ENCODE peak calls at places on chromosomes 16 and 17, in six cellular contexts. L, G, O, S, X and J are unnamed samples.

GRCh38 chr17:27549251-27549919 is 81.6 kb upstream of the LGALS9 start:
- DNase-seq in S (no peak), G (no peak), O (no peak), L (no peak), X (no peak), J (no peak)

GRCh38 chr17:17722081-17722905 is 41.0 kb downstream of the RAI1 start:
- DNase-seq in O (peak), S (no peak), X (no peak), G (peak), L (peak), J (peak)

GRCh38 chr17:329794-330420 is 22.7 kb downstream of the RPH3AL start:
- DNase-seq in G (no peak), X (no peak), S (no peak), O (no peak), L (no peak), J (no peak)

GRCh38 chr16:73191111-73192046 is 143.5 kb upstream of the ZFHX3 start:
- DNase-seq in O (no peak), X (no peak), L (no peak), G (no peak), S (no peak), J (no peak)

GRCh38 chr17:77531641-77532040 is 390.9 kb downstream of the SEC14L1 start:
- DNase-seq in L (no peak), X (no peak), O (no peak), G (no peak), S (no peak), J (no peak)

GRCh38 chr16:69131167-69131748 is 1.1 kb downstream of the CHTF8 start:
- DNase-seq in X (no peak), G (no peak), L (peak), S (peak), O (peak), J (peak)

GRCh38 chr17:73271078-73271477 is 9.4 kb upstream of the CPSF4L start:
- DNase-seq in O (no peak), L (no peak), S (no peak), X (no peak), G (no peak), J (no peak)

GRCh38 chr17:32487460-32488176 is 825 bp downstream of the CDK5R1 start:
- DNase-seq in X (peak), S (peak), O (no peak), L (no peak), G (no peak), J (no peak)

GRCh38 chr16:64417711-64418227 is 704.1 kb downstream of the CDH11 start:
- DNase-seq in X (no peak), O (no peak), S (no peak), G (no peak), L (peak), J (peak)

GRCh38 chr17:49224198-49224996 is 6.2 kb downstream of the PHOSPHO1 start:
- DNase-seq in S (no peak), O (peak), X (no peak), L (no peak), G (peak), J (peak)

GRCh38 chr17:78812849-78813248 is 27.8 kb downstream of the USP36 start:
- DNase-seq in X (no peak), G (no peak), S (no peak), O (no peak), L (no peak), J (no peak)
- H3K27ac ChIP-seq in X (no peak), G (no peak), S (no peak), O (no peak), L (no peak), J (no peak)

GRCh38 chr16:17386229-17386628 is 84.5 kb downstream of the XYLT1 start:
- DNase-seq in X (no peak), G (no peak), L (no peak), O (no peak), S (peak), J (no peak)
- H2AFZ ChIP-seq in X (no peak), G (no peak), L (no peak), O (no peak), S (no peak), J (no peak)

DNA sequence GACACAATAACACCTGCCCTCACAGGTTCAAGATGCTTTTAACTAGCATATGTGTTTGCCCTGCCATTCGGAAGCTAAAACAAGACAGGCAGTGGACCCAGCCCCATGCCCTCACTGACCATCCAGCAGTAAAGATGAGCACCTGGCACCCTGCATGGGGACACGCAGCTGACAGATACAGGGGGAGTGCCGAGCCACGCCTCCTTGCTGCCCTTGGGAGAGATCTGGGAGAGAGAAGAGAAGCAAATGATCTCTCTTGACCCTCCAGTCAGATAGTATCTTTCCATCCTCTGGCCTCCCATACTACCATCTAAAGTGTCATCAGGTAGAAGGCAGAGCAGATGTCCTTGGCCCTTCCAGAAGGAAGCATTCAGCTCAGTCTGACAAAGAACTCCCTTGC is 40.6 kb upstream of the MYOCD start:
- DNase-seq in G (no peak), L (no peak), O (peak), X (no peak), S (no peak), J (no peak)
- H2BK5ac ChIP-seq in G (peak), L (peak), O (no peak), X (peak), S (no peak), J (no peak)

DNA sequence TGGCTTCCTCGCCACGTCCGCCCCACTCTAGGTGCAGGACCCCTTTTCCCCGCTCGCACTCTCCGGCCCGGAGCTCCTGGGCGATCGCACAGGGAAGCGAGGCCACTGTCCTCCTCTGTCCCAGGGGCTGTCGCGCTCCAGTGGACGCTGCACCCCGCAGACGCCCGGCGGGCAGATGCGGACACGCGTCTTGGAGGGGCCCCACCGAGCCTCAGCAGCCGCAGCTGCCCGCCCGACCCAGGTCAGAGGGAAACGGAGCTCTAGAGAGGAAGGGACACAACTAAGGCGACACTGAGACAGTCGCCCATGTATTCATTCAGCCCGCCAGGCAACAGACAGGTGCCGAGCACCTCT is 726 bp upstream of the SLC13A5 start:
- DNase-seq in S (peak), G (no peak), O (peak), X (no peak), L (no peak), J (no peak)
- H3K27ac ChIP-seq in S (no peak), G (no peak), O (no peak), X (no peak), L (no peak), J (no peak)

GRCh38 chr17:79317916-79318315 is 243.3 kb downstream of the ENGASE start:
- DNase-seq in G (no peak), S (no peak), O (no peak), L (no peak), X (no peak), J (no peak)
- H2AFZ ChIP-seq in G (no peak), S (no peak), O (no peak), L (no peak), X (no peak), J (no peak)

GRCh38 chr17:15957206-15957605 is 12.3 kb downstream of the ADORA2B start:
- DNase-seq in S (no peak), L (no peak), O (no peak), G (no peak), X (peak), J (peak)
- H2BK5ac ChIP-seq in S (no peak), L (no peak), O (no peak), G (no peak), X (no peak), J (no peak)

DNA sequence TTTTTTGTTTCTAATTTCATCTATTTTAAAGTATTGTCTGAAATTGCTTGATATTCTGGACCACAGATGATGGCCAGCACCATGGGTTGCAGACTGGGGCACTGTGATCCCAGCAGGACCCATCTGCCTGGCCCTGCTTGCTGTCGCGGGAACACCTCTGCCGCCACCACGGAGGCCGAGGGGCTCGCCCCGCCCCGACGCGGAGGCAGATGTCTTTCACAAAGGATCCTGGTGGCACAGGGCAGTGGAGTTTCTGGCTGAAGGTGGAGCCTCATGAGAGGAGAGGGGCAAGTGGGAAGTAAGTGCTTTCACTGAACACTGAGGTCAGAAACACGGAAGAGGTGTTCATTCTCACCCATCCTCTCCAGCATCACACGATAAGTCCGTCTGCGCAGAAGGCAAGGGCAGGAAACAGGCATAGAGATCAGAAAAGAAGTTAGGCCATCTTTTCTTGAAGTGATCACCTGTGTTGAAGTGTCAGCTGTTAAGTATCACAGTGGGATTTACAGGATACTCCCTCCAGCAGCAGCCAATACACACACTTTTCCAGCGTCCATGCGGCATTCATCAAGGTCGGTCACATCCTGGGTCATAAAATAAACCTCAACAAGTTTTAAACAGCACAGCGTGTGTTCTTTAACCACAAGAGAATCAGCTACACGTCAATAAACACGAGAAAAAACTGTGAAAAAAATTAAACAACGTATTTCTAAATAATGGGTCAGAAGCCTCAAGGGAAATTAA is 194.5 kb downstream of the RPTOR start:
- DNase-seq in G (no peak), S (no peak), L (no peak), X (no peak), O (no peak), J (peak)
- H3K27ac ChIP-seq in G (no peak), S (no peak), L (no peak), X (no peak), O (no peak), J (no peak)